ENCODE peak calls at places on chromosomes 12 and 14, in ten cellular contexts. G is foreskin fibroblast, U is tibial artery, S is upper lobe of left lung, A is epithelial cell of esophagus, F is Calu3, Z is AG10803, O is HFFc6, I is GM12864, Y is upper lobe of right lung. M is an unnamed sample.

GRCh38 chr12:58860788-58861240 is 59.5 kb downstream of the LRIG3 start:
- DNase-seq in G (no peak), U (no peak), S (no peak), A (no peak), F (no peak), Z (no peak), O (no peak), I (no peak), Y (no peak), M (no peak)

GRCh38 chr14:96245710-96246534 is 10.1 kb upstream of the BDKRB1 start:
- DNase-seq in G (no peak), U (no peak), S (no peak), A (peak; percentile 63), F (no peak), Z (peak; percentile 84), O (peak; percentile 33), I (no peak), Y (peak; percentile 13), M (peak; percentile 45)

GRCh38 chr12:110279561-110279960 is 1.5 kb upstream of the ATP2A2 start:
- DNase-seq in G (no peak), U (no peak), S (no peak), A (no peak), F (no peak), Z (no peak), O (no peak), I (no peak), Y (no peak), M (no peak)

GRCh38 chr12:16796168-16796567 is 190.2 kb upstream of the LMO3 start:
- DNase-seq in G (no peak), U (no peak), S (no peak), A (peak; percentile 18), F (no peak), Z (no peak), O (no peak), I (no peak), Y (no peak), M (no peak)

GRCh38 chr14:86604546-86604945 is 1074.6 kb downstream of the FLRT2 start:
- DNase-seq in G (no peak), U (no peak), S (no peak), A (peak; percentile 40), F (no peak), Z (peak; percentile 2), O (peak; percentile 18), I (no peak), Y (no peak), M (no peak)

GRCh38 chr14:95515080-95515489 is 1.4 kb downstream of the SYNE3 start:
- DNase-seq in G (peak; percentile 75), U (peak; percentile 81), S (peak; percentile 74), A (peak; percentile 37), F (no peak), Z (peak; percentile 72), O (no peak), I (no peak), Y (no peak), M (no peak)

GRCh38 chr14:76333664-76334063 is 42.3 kb upstream of the ESRRB start:
- DNase-seq in G (no peak), U (no peak), S (no peak), A (no peak), F (no peak), Z (no peak), O (no peak), I (no peak), Y (peak; percentile 7), M (no peak)

GRCh38 chr12:46998811-46999368 is 80.5 kb upstream of the PCED1B start:
- DNase-seq in G (peak; percentile 35), U (no peak), S (no peak), A (peak; percentile 75), F (no peak), Z (peak; percentile 85), O (peak; percentile 88), I (no peak), Y (no peak), M (no peak)

GRCh38 chr12:113347-113746 is 46.8 kb downstream of the IQSEC3 start:
- DNase-seq in G (no peak), U (no peak), S (no peak), A (no peak), F (no peak), Z (no peak), O (no peak), I (no peak), Y (no peak), M (no peak)

GRCh38 chr12:123991402-123991951 is 18.5 kb downstream of the ZNF664 start:
- DNase-seq in G (no peak), U (no peak), S (no peak), A (peak; percentile 81), F (no peak), Z (peak; percentile 31), O (peak; percentile 59), I (no peak), Y (no peak), M (no peak)

GRCh38 chr12:55727643-55728184 is 1.1 kb downstream of the CD63 start:
- DNase-seq in G (peak; percentile 66), U (peak; percentile 87), S (no peak), A (no peak), F (peak; percentile 52), Z (no peak), O (peak; percentile 66), I (no peak), Y (peak; percentile 91), M (no peak)

GRCh38 chr12:123150273-123150803 is 552 bp downstream of the PITPNM2 start:
- DNase-seq in G (no peak), U (peak; percentile 70), S (no peak), A (peak; percentile 15), F (no peak), Z (no peak), O (no peak), I (no peak), Y (peak; percentile 78), M (no peak)

GRCh38 chr14:97838986-97839385 is 1041.8 kb downstream of the VRK1 start:
- DNase-seq in G (no peak), U (no peak), S (no peak), A (no peak), F (no peak), Z (no peak), O (no peak), I (no peak), Y (no peak), M (no peak)

GRCh38 chr12:103198499-103198898 is 241.0 kb downstream of the ASCL1 start:
- DNase-seq in G (no peak), U (no peak), S (no peak), A (no peak), F (no peak), Z (no peak), O (no peak), I (no peak), Y (no peak), M (no peak)

GRCh38 chr14:73949752-73950734 is at the start of the genes COQ6 and FAM161B:
- DNase-seq in G (peak; percentile 95), U (peak; percentile 97), S (peak; percentile 94), A (peak; percentile 98), F (peak; percentile 93), Z (peak; percentile 95), O (peak; percentile 96), I (peak; percentile 87), Y (peak; percentile 95), M (peak; percentile 84)
- TF ChIP-seq CTCF in G (no peak), U (no peak), S (peak; percentile 10), A (no peak), F (no peak), Z (peak; percentile 0), O (peak; percentile 5), I (peak; percentile 23), Y (no peak), M (no peak)

GRCh38 chr12:127363392-127363791 is 903.6 kb upstream of the TMEM132C start:
- DNase-seq in G (no peak), U (no peak), S (no peak), A (peak; percentile 24), F (no peak), Z (no peak), O (peak; percentile 6), I (no peak), Y (no peak), M (no peak)
- TF ChIP-seq CTCF in G (peak; percentile 31), U (no peak), S (no peak), A (peak; percentile 27), F (no peak), Z (peak; percentile 45), O (peak; percentile 74), I (peak; percentile 10), Y (no peak), M (peak; percentile 24)

GRCh38 chr12:99619389-99620158 is 28.0 kb upstream of the GARIN6 start:
- DNase-seq in G (no peak), U (no peak), S (no peak), A (peak; percentile 50), F (peak; percentile 7), Z (peak; percentile 36), O (no peak), I (no peak), Y (no peak), M (no peak)
- TF ChIP-seq CTCF in G (peak; percentile 46), U (no peak), S (no peak), A (peak; percentile 68), F (peak; percentile 45), Z (peak; percentile 71), O (peak; percentile 53), I (peak; percentile 86), Y (peak; percentile 44), M (peak; percentile 70)

GRCh38 chr14:23095196-23096108 is at the start of gene C14orf119:
- DNase-seq in G (peak; percentile 98), U (peak; percentile 100), S (peak; percentile 96), A (peak; percentile 99), F (peak; percentile 98), Z (peak; percentile 99), O (peak; percentile 100), I (peak; percentile 98), Y (peak; percentile 96), M (peak; percentile 98)

GRCh38 chr14:23094666-23095195 is at the start of gene ACIN1:
- DNase-seq in G (peak; percentile 81), U (no peak), S (peak; percentile 94), A (peak; percentile 79), F (peak; percentile 67), Z (peak; percentile 86), O (peak; percentile 64), I (peak; percentile 64), Y (peak; percentile 99), M (peak; percentile 71)

GRCh38 chr14:23093526-23093925 is 1.4 kb downstream of the ACIN1 start:
- DNase-seq in G (no peak), U (no peak), S (no peak), A (no peak), F (no peak), Z (no peak), O (no peak), I (no peak), Y (no peak), M (no peak)

GRCh38 chr14:23093104-23093503 is 1.8 kb downstream of the ACIN1 start:
- DNase-seq in G (no peak), U (no peak), S (no peak), A (no peak), F (no peak), Z (no peak), O (no peak), I (no peak), Y (no peak), M (no peak)

DNA sequence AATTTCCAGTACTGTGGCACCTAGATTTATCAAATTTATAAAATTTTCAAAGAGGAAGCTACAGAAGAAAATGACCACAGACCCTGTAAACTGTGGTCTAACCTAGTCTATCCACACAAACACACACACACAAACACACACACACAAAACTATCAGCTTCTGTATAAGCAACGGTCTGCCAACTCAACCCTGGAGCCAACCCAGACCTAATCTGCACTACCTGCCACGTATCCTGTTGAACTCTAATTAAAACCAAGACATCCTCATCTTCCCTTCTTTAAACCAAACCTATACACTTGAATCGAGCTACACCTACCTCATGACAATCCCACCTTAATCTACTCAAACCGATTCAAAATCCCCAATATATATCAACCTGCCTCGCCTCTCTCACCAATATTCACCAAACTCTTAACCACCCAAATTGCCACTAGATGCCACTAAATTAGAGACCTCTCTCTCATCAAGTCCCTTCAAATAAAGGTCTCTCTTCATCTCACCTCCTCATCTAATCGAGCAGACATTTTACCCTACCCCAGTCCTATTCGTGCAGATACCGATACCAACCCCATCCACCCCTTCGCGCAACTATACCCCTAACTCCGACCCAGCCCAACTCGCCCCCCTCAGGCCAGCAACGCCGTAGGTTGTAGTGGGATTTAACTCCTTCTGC is 807 bp downstream of the ACIN1 start:
- DNase-seq in G (no peak), U (no peak), S (no peak), A (no peak), F (no peak), Z (no peak), O (no peak), I (no peak), Y (no peak), M (no peak)
- TF ChIP-seq CTCF in G (peak; percentile 24), U (no peak), S (no peak), A (no peak), F (no peak), Z (peak; percentile 34), O (peak; percentile 43), I (peak; percentile 26), Y (no peak), M (peak; percentile 32)

M was measured in AG09319.